ENCODE peak calls at places on chromosomes 12 and 14, in eight cellular contexts. I is substantia nigra, K is HS-5, T is choroid plexus epithelial cell, F is Kasumi-1, X is HepG2, P is EH, M is NCI-H2107. C is an unnamed sample.

GRCh38 chr14:89792489-89793366 is 161.8 kb downstream of the EFCAB11 start:
- DNase-seq in X (no peak), M (no peak), I (no peak), P (peak; percentile 61), F (no peak), K (no peak), T (no peak), C (no peak)

GRCh38 chr12:62301799-62302133 is 41.6 kb downstream of the USP15 start:
- DNase-seq in F (no peak), X (no peak), P (no peak), M (no peak), T (no peak), K (no peak), I (no peak), C (no peak)

GRCh38 chr14:28305938-28306337 is 460.6 kb upstream of the FOXG1 start:
- DNase-seq in T (no peak), F (no peak), I (no peak), K (no peak), M (no peak), P (no peak), X (no peak), C (peak; percentile 90)

GRCh38 chr14:100294213-100294962 is 11.9 kb downstream of the SLC25A29 start:
- DNase-seq in M (no peak), X (no peak), P (no peak), T (no peak), K (no peak), I (no peak), F (no peak), C (no peak)

GRCh38 chr12:12333407-12333831 is 16.6 kb downstream of the MANSC1 start:
- DNase-seq in M (peak; percentile 83), X (no peak), P (no peak), F (no peak), T (peak; percentile 52), I (no peak), K (no peak), C (peak; percentile 19)

GRCh38 chr12:7581609-7582008 is 78.0 kb upstream of the CD163 start:
- DNase-seq in I (no peak), M (no peak), F (no peak), K (no peak), P (no peak), X (no peak), T (no peak), C (no peak)

GRCh38 chr12:132162508-132163031 is 18.3 kb downstream of the NOC4L start:
- DNase-seq in T (peak; percentile 86), K (peak; percentile 58), P (peak; percentile 91), M (peak; percentile 35), X (no peak), I (no peak), F (peak; percentile 33), C (no peak)

GRCh38 chr14:68631058-68631690 is 161.7 kb downstream of the ZFP36L1 start:
- DNase-seq in F (no peak), I (no peak), M (no peak), K (no peak), T (no peak), P (no peak), X (no peak), C (no peak)

GRCh38 chr12:20372326-20373097 is 4.2 kb downstream of the PDE3A start:
- DNase-seq in F (no peak), T (no peak), M (no peak), X (no peak), K (no peak), P (no peak), I (no peak), C (no peak)

GRCh38 chr12:51913071-51914033 is 6.0 kb downstream of the ACVRL1 start:
- DNase-seq in X (no peak), T (no peak), K (no peak), M (no peak), P (no peak), F (no peak), I (no peak), C (no peak)

GRCh38 chr12:22100952-22101748 is 55.1 kb downstream of the CMAS start:
- DNase-seq in T (peak; percentile 85), X (peak; percentile 40), P (peak; percentile 60), I (no peak), K (no peak), M (no peak), F (peak; percentile 83), C (peak; percentile 45)